ENCODE peak calls at places on chromosome X, in ten cellular contexts. P is CD4-positive, alpha-beta memory T cell; T is tibial artery; V is PC-9; B is GM23248; D is stomach; M is Karpas-422; R is CD8-positive, alpha-beta T cell; Z is fibroblast of lung; C is endodermal cell. J is an unnamed sample. For H3K4me1 and H3K36me3, the result is how much of the 10 kb centered on the place peaks cover.

GRCh38 chrX:68995780-68996551 is 167.1 kb downstream of the EFNB1 start:
- DNase-seq in P (no peak), V (no peak), Z (peak), C (peak), T (no peak), D (no peak), R (no peak), B (no peak), M (no peak), J (no peak)

GRCh38 chrX:2848806-2849420 is 20.2 kb downstream of the GYG2 start:
- DNase-seq in R (no peak), C (peak), T (no peak), V (no peak), D (no peak), Z (peak), P (no peak), B (peak), M (no peak), J (no peak)

GRCh38 chrX:118423558-118423957 is 72.1 kb upstream of the DOCK11 start:
- DNase-seq in T (no peak), B (no peak), P (no peak), D (no peak), V (no peak), M (no peak), Z (no peak), R (no peak), C (no peak), J (no peak)

GRCh38 chrX:149638860-149639259 is 7.3 kb upstream of the TMEM185A start:
- DNase-seq in T (no peak), V (no peak), C (no peak), R (no peak), P (no peak), D (no peak), Z (peak), B (peak), M (no peak), J (no peak)

GRCh38 chrX:49071877-49072711 is 1.7 kb downstream of the PRAF2 start:
- DNase-seq in D (peak), B (peak), R (no peak), C (peak), T (peak), P (no peak), V (no peak), M (no peak), Z (peak), J (peak)

GRCh38 chrX:131792356-131792749 is 230.7 kb upstream of the STK26 start:
- DNase-seq in C (no peak), P (peak), M (peak), Z (peak), D (peak), V (no peak), R (no peak), B (no peak), T (no peak), J (peak)

GRCh38 chrX:120308558-120308957 is 2.7 kb downstream of the TMEM255A start:
- DNase-seq in B (no peak), D (no peak), T (no peak), Z (no peak), M (no peak), P (no peak), R (no peak), C (peak), V (peak), J (no peak)

GRCh38 chrX:49915352-49916222 is 6.8 kb upstream of the CLCN5 start:
- DNase-seq in P (peak), B (peak), T (no peak), D (peak), V (no peak), C (peak), M (peak), Z (peak), R (no peak), J (no peak)

GRCh38 chrX:70481424-70481823 is 36.8 kb downstream of the DLG3 start:
- DNase-seq in D (no peak), P (no peak), B (no peak), V (no peak), T (no peak), Z (no peak), C (no peak), R (no peak), M (no peak), J (no peak)

GRCh38 chrX:72685018-72685417 is 29.1 kb downstream of the PHKA1 start:
- DNase-seq in P (no peak), Z (no peak), D (no peak), M (no peak), C (no peak), B (no peak), R (no peak), V (no peak), T (no peak), J (no peak)

GRCh38 chrX:151921866-151922265 is 9.2 kb downstream of the MAGEA4 start:
- DNase-seq in R (no peak), D (no peak), B (no peak), P (no peak), V (no peak), C (no peak), Z (no peak), M (no peak), T (no peak), J (no peak)

GRCh38 chrX:130788786-130789581 is 114.0 kb downstream of the ENOX2 start:
- DNase-seq in P (no peak), V (no peak), B (no peak), D (no peak), R (no peak), C (no peak), Z (no peak), M (no peak), T (no peak), J (no peak)

GRCh38 chrX:11429543-11430085 is 136.4 kb downstream of the AMELX start:
- DNase-seq in Z (no peak), C (no peak), R (no peak), D (no peak), P (no peak), V (no peak), M (no peak), B (no peak), T (no peak), J (no peak)

GRCh38 chrX:22164770-22165388 is 107.8 kb upstream of the CBLL2 start:
- DNase-seq in C (no peak), P (no peak), T (no peak), Z (peak), R (no peak), V (peak), B (peak), D (no peak), M (no peak), J (no peak)

GRCh38 chrX:74248889-74249288 is 55.1 kb upstream of the ZCCHC13 start:
- DNase-seq in T (no peak), B (peak), R (no peak), D (no peak), M (no peak), V (peak), Z (peak), C (peak), P (no peak), J (no peak)

GRCh38 chrX:110180176-110180927 is 137.5 kb downstream of the AMMECR1 start:
- DNase-seq in B (peak), T (no peak), C (no peak), R (no peak), D (no peak), M (no peak), P (no peak), V (peak), Z (peak), J (no peak)

GRCh38 chrX:17374619-17375360 is at the start of gene NHS:
- DNase-seq in C (peak), T (peak), D (peak), P (no peak), V (peak), B (peak), R (no peak), Z (peak), M (no peak), J (peak)

GRCh38 chrX:106481341-106481740 is 130.4 kb upstream of the RADX start:
- DNase-seq in C (peak), T (no peak), M (peak), B (peak), P (peak), Z (peak), D (peak), V (peak), R (no peak), J (no peak)

GRCh38 chrX:7904557-7904956 is 22.7 kb downstream of the PNPLA4 start:
- DNase-seq in Z (peak), T (no peak), V (no peak), C (no peak), P (no peak), D (no peak), M (no peak), R (no peak), B (peak), J (no peak)

GRCh38 chrX:118420462-118420861 is 74.6 kb downstream of the WDR44 start:
- DNase-seq in T (no peak), R (no peak), V (peak), B (peak), Z (peak), D (no peak), M (no peak), C (no peak), P (no peak), J (no peak)

GRCh38 chrX:6448003-6448402 is 86.9 kb downstream of the VCX3A start:
- DNase-seq in Z (peak), V (no peak), D (peak), M (no peak), R (no peak), C (no peak), T (no peak), P (no peak), B (no peak), J (no peak)

GRCh38 chrX:103629295-103630170 is 758 bp downstream of the TCEAL1 start:
- DNase-seq in Z (peak), T (peak), P (peak), V (peak), D (peak), C (peak), M (peak), R (no peak), B (peak), J (peak)

GRCh38 chrX:132737743-132738142 is 220.7 kb downstream of the HS6ST2 start:
- DNase-seq in Z (no peak), B (no peak), V (peak), T (no peak), C (no peak), R (no peak), P (peak), D (no peak), M (no peak), J (no peak)

GRCh38 chrX:39856472-39857121 is 241.2 kb downstream of the BCOR start:
- DNase-seq in M (no peak), T (no peak), V (no peak), P (no peak), Z (no peak), R (no peak), D (peak), C (no peak), B (no peak), J (no peak)

GRCh38 chrX:39857780-39858179 is 240.0 kb downstream of the BCOR start:
- DNase-seq in P (no peak), Z (no peak), C (no peak), T (no peak), V (no peak), D (no peak), M (no peak), B (no peak), R (no peak), J (no peak)

GRCh38 chrX:39862958-39863357 is 234.8 kb downstream of the BCOR start:
- DNase-seq in M (no peak), C (no peak), D (no peak), P (no peak), B (no peak), R (no peak), T (no peak), Z (no peak), V (no peak), J (no peak)

GRCh38 chrX:39855748-39856129 is 242.0 kb downstream of the BCOR start:
- DNase-seq in B (peak), D (peak), R (peak), V (no peak), M (peak), Z (peak), P (peak), T (no peak), C (peak), J (no peak)

GRCh38 chrX:39859991-39860861 is 237.5 kb downstream of the BCOR start:
- DNase-seq in P (peak), M (peak), B (peak), T (no peak), Z (peak), D (peak), R (peak), V (no peak), C (peak), J (no peak)
- H3K27ac ChIP-seq in P (no peak), M (no peak), B (no peak), T (no peak), Z (no peak), D (no peak), R (no peak), V (no peak), C (no peak), J (no peak)

GRCh38 chrX:16212024-16212423 is 44.7 kb downstream of the MAGEB17 start:
- DNase-seq in V (no peak), R (no peak), B (peak), T (no peak), Z (peak), M (no peak), P (no peak), C (no peak), D (no peak), J (no peak)
- H3K4me1 ChIP-seq in V (under half), R (under half), B (under half), T (under half), Z (under half), M (under half), P (under half), C (under half), D (under half), J (under half)

GRCh38 chrX:153952373-153953026 is 8.1 kb upstream of the RENBP start:
- DNase-seq in V (no peak), C (no peak), B (no peak), D (no peak), M (no peak), P (no peak), R (no peak), T (no peak), Z (no peak), J (no peak)
- H3K36me3 ChIP-seq in V (under half), C (under half), B (under half), D (under half), M (under half), P (under half), R (under half), T (half or more), Z (half or more), J (under half)

GRCh38 chrX:65034292-65034640 is 58.0 kb upstream of the ZC4H2 start:
- DNase-seq in M (no peak), P (no peak), C (no peak), T (no peak), V (no peak), B (peak), D (no peak), Z (no peak), R (no peak), J (no peak)
- H3K27ac ChIP-seq in M (no peak), P (peak), C (no peak), T (peak), V (no peak), B (peak), D (peak), Z (peak), R (peak), J (no peak)

GRCh38 chrX:19756577-19757131 is 130.7 kb downstream of the SH3KBP1 start:
- DNase-seq in T (no peak), D (no peak), Z (no peak), P (no peak), M (no peak), C (no peak), R (no peak), B (no peak), V (no peak), J (no peak)
- H3K4me1 ChIP-seq in T (under half), D (under half), Z (under half), P (half or more), M (half or more), C (under half), R (half or more), B (under half), V (under half), J (under half)

J was measured in aorta.